ENCODE peak calls at places on chromosomes 11 and 22, in seven cellular contexts. One of them, this sample, is unnamed.

GRCh38 chr22:46317646-46318045 is 17.9 kb upstream of the TRMU start:
- DNase-seq in right cardiac atrium: no peak
- DNase-seq in transverse colon: no peak
- DNase-seq in A549: no peak
- DNase-seq in heart right ventricle: no peak
- DNase-seq in aorta: no peak
- DNase-seq in testis: no peak
- DNase-seq in this sample: no peak

GRCh38 chr11:236774-237767 is at the start of gene PSMD13:
- DNase-seq in transverse colon: peak; percentile 89
- DNase-seq in right cardiac atrium: peak; percentile 95
- DNase-seq in testis: peak; percentile 89
- DNase-seq in heart right ventricle: peak; percentile 87
- DNase-seq in A549: peak; percentile 93
- DNase-seq in aorta: peak; percentile 93
- DNase-seq in this sample: peak; percentile 88

GRCh38 chr22:40709752-40710413 is 30.6 kb downstream of the MCHR1 start:
- DNase-seq in testis: peak; percentile 49
- DNase-seq in A549: no peak
- DNase-seq in aorta: peak; percentile 55
- DNase-seq in right cardiac atrium: peak; percentile 88
- DNase-seq in transverse colon: peak; percentile 25
- DNase-seq in heart right ventricle: peak; percentile 38
- DNase-seq in this sample: no peak

GRCh38 chr11:132020001-132020400 is 649.6 kb downstream of the NTM start:
- DNase-seq in aorta: no peak
- DNase-seq in transverse colon: no peak
- DNase-seq in right cardiac atrium: no peak
- DNase-seq in heart right ventricle: no peak
- DNase-seq in testis: no peak
- DNase-seq in A549: no peak
- DNase-seq in this sample: no peak

GRCh38 chr11:123228489-123229163 is 33.6 kb upstream of the CLMP start:
- DNase-seq in transverse colon: no peak
- DNase-seq in heart right ventricle: no peak
- DNase-seq in right cardiac atrium: no peak
- DNase-seq in aorta: no peak
- DNase-seq in A549: no peak
- DNase-seq in testis: no peak
- DNase-seq in this sample: no peak

GRCh38 chr11:2777871-2778629 is 78.3 kb upstream of the KCNQ1OT1 start:
- DNase-seq in transverse colon: no peak
- DNase-seq in right cardiac atrium: peak; percentile 68
- DNase-seq in aorta: peak; percentile 44
- DNase-seq in testis: peak; percentile 17
- DNase-seq in heart right ventricle: no peak
- DNase-seq in A549: no peak
- DNase-seq in this sample: peak; percentile 32

GRCh38 chr22:23065495-23066122 is 4.7 kb upstream of the GNAZ start:
- DNase-seq in heart right ventricle: peak; percentile 0
- DNase-seq in aorta: peak; percentile 18
- DNase-seq in testis: peak; percentile 9
- DNase-seq in transverse colon: no peak
- DNase-seq in right cardiac atrium: no peak
- DNase-seq in A549: no peak
- DNase-seq in this sample: peak; percentile 10

GRCh38 chr22:37161442-37161841 is 11.7 kb upstream of the IL2RB start:
- DNase-seq in transverse colon: no peak
- DNase-seq in A549: peak; percentile 25
- DNase-seq in testis: peak; percentile 93
- DNase-seq in heart right ventricle: no peak
- DNase-seq in right cardiac atrium: no peak
- DNase-seq in aorta: no peak
- DNase-seq in this sample: no peak

GRCh38 chr22:17972385-17973181 is 51.8 kb downstream of the MICAL3 start:
- DNase-seq in aorta: peak; percentile 61
- DNase-seq in transverse colon: no peak
- DNase-seq in testis: no peak
- DNase-seq in right cardiac atrium: peak; percentile 77
- DNase-seq in heart right ventricle: peak; percentile 29
- DNase-seq in A549: peak; percentile 16
- DNase-seq in this sample: no peak

GRCh38 chr11:114819028-114819427 is 140.7 kb downstream of the NXPE2 start:
- DNase-seq in right cardiac atrium: no peak
- DNase-seq in transverse colon: no peak
- DNase-seq in aorta: no peak
- DNase-seq in testis: no peak
- DNase-seq in heart right ventricle: no peak
- DNase-seq in A549: no peak
- DNase-seq in this sample: no peak

GRCh38 chr11:121318848-121319834 is 26.6 kb downstream of the SC5D start:
- DNase-seq in A549: no peak
- DNase-seq in testis: no peak
- DNase-seq in right cardiac atrium: no peak
- DNase-seq in heart right ventricle: no peak
- DNase-seq in transverse colon: no peak
- DNase-seq in aorta: no peak
- DNase-seq in this sample: no peak

GRCh38 chr22:17336061-17336460 is 33.2 kb upstream of the CECR2 start:
- DNase-seq in aorta: no peak
- DNase-seq in testis: no peak
- DNase-seq in A549: no peak
- DNase-seq in right cardiac atrium: no peak
- DNase-seq in transverse colon: no peak
- DNase-seq in heart right ventricle: no peak
- DNase-seq in this sample: no peak

GRCh38 chr11:119842731-119843130 is 113.7 kb upstream of the NECTIN1 start:
- DNase-seq in right cardiac atrium: no peak
- DNase-seq in heart right ventricle: no peak
- DNase-seq in testis: no peak
- DNase-seq in aorta: no peak
- DNase-seq in transverse colon: no peak
- DNase-seq in A549: no peak
- DNase-seq in this sample: no peak

GRCh38 chr22:47205081-47205491 is 442.6 kb downstream of the TBC1D22A start:
- DNase-seq in heart right ventricle: no peak
- DNase-seq in testis: no peak
- DNase-seq in transverse colon: no peak
- DNase-seq in A549: no peak
- DNase-seq in right cardiac atrium: no peak
- DNase-seq in aorta: no peak
- DNase-seq in this sample: peak; percentile 19

GRCh38 chr11:119533462-119533861 is 110.5 kb upstream of the THY1 start:
- DNase-seq in transverse colon: no peak
- DNase-seq in A549: no peak
- DNase-seq in heart right ventricle: no peak
- DNase-seq in testis: no peak
- DNase-seq in aorta: no peak
- DNase-seq in right cardiac atrium: no peak
- DNase-seq in this sample: no peak

GRCh38 chr11:115924744-115925567 is 420.7 kb upstream of the CADM1 start:
- DNase-seq in testis: no peak
- DNase-seq in right cardiac atrium: no peak
- DNase-seq in transverse colon: no peak
- DNase-seq in heart right ventricle: no peak
- DNase-seq in A549: no peak
- DNase-seq in aorta: no peak
- DNase-seq in this sample: no peak

GRCh38 chr22:29596408-29596807 is 7.0 kb upstream of the NF2 start:
- DNase-seq in transverse colon: peak; percentile 34
- DNase-seq in testis: no peak
- DNase-seq in heart right ventricle: no peak
- DNase-seq in A549: no peak
- DNase-seq in right cardiac atrium: no peak
- DNase-seq in aorta: no peak
- DNase-seq in this sample: no peak

GRCh38 chr11:29336727-29337212 is 680.1 kb downstream of the KCNA4 start:
- DNase-seq in testis: no peak
- DNase-seq in right cardiac atrium: no peak
- DNase-seq in aorta: no peak
- DNase-seq in heart right ventricle: no peak
- DNase-seq in A549: no peak
- DNase-seq in transverse colon: no peak
- DNase-seq in this sample: no peak

GRCh38 chr11:100561325-100561724 is 125.8 kb upstream of the ARHGAP42 start:
- DNase-seq in heart right ventricle: no peak
- DNase-seq in testis: no peak
- DNase-seq in transverse colon: no peak
- DNase-seq in aorta: no peak
- DNase-seq in right cardiac atrium: no peak
- DNase-seq in A549: no peak
- DNase-seq in this sample: no peak

GRCh38 chr22:26461188-26461810 is 22.3 kb downstream of the HPS4 start:
- DNase-seq in aorta: peak; percentile 66
- DNase-seq in testis: peak; percentile 74
- DNase-seq in A549: peak; percentile 46
- DNase-seq in transverse colon: peak; percentile 64
- DNase-seq in right cardiac atrium: peak; percentile 83
- DNase-seq in heart right ventricle: peak; percentile 50
- DNase-seq in this sample: peak; percentile 71

GRCh38 chr22:21734540-21735197 is 925 bp downstream of the YPEL1 start:
- DNase-seq in A549: no peak
- DNase-seq in aorta: no peak
- DNase-seq in right cardiac atrium: no peak
- DNase-seq in testis: no peak
- DNase-seq in transverse colon: no peak
- DNase-seq in heart right ventricle: no peak
- DNase-seq in this sample: no peak

GRCh38 chr11:20415432-20415831 is 27.9 kb downstream of the PRMT3 start:
- DNase-seq in A549: no peak
- DNase-seq in heart right ventricle: no peak
- DNase-seq in testis: no peak
- DNase-seq in right cardiac atrium: no peak
- DNase-seq in aorta: no peak
- DNase-seq in transverse colon: no peak
- DNase-seq in this sample: no peak

GRCh38 chr11:62544521-62545436 is 1.8 kb downstream of the AHNAK start:
- DNase-seq in A549: peak; percentile 49
- DNase-seq in transverse colon: peak; percentile 68
- DNase-seq in heart right ventricle: peak; percentile 48
- DNase-seq in testis: no peak
- DNase-seq in right cardiac atrium: peak; percentile 81
- DNase-seq in aorta: peak; percentile 60
- DNase-seq in this sample: no peak

GRCh38 chr11:86761978-86762377 is 38.4 kb upstream of the PRSS23 start:
- DNase-seq in aorta: no peak
- DNase-seq in transverse colon: no peak
- DNase-seq in heart right ventricle: no peak
- DNase-seq in A549: no peak
- DNase-seq in testis: no peak
- DNase-seq in right cardiac atrium: no peak
- DNase-seq in this sample: no peak

GRCh38 chr11:79388201-79388600 is 52.6 kb downstream of the TENM4 start:
- DNase-seq in right cardiac atrium: no peak
- DNase-seq in heart right ventricle: no peak
- DNase-seq in testis: no peak
- DNase-seq in transverse colon: no peak
- DNase-seq in A549: no peak
- DNase-seq in aorta: no peak
- DNase-seq in this sample: no peak

GRCh38 chr11:134272381-134273316 is 3.5 kb upstream of the GLB1L3 start:
- DNase-seq in heart right ventricle: no peak
- DNase-seq in testis: no peak
- DNase-seq in right cardiac atrium: peak; percentile 78
- DNase-seq in aorta: no peak
- DNase-seq in A549: no peak
- DNase-seq in transverse colon: no peak
- DNase-seq in this sample: no peak

GRCh38 chr22:41940853-41941765 is 5.8 kb downstream of the CENPM start:
- DNase-seq in aorta: peak; percentile 90
- DNase-seq in A549: peak; percentile 59
- DNase-seq in heart right ventricle: peak; percentile 82
- DNase-seq in right cardiac atrium: peak; percentile 93
- DNase-seq in transverse colon: peak; percentile 92
- DNase-seq in testis: peak; percentile 88
- DNase-seq in this sample: peak; percentile 91

GRCh38 chr11:65055538-65055937 is 2.8 kb downstream of the NAALADL1 start:
- DNase-seq in A549: no peak
- DNase-seq in aorta: no peak
- DNase-seq in heart right ventricle: no peak
- DNase-seq in right cardiac atrium: no peak
- DNase-seq in transverse colon: no peak
- DNase-seq in testis: no peak
- DNase-seq in this sample: no peak
- H3K27ac ChIP-seq in A549: no peak overlapping the region
- H3K27ac ChIP-seq in aorta: no peak overlapping the region
- H3K27ac ChIP-seq in heart right ventricle: no peak overlapping the region
- H3K27ac ChIP-seq in right cardiac atrium: no peak overlapping the region
- H3K27ac ChIP-seq in transverse colon: no peak overlapping the region
- H3K27ac ChIP-seq in testis: no peak overlapping the region
- H3K27ac ChIP-seq in this sample: no peak overlapping the region

GRCh38 chr11:77884186-77884828 is 63.4 kb downstream of the AAMDC start:
- DNase-seq in aorta: no peak
- DNase-seq in right cardiac atrium: no peak
- DNase-seq in A549: no peak
- DNase-seq in transverse colon: no peak
- DNase-seq in heart right ventricle: no peak
- DNase-seq in testis: no peak
- DNase-seq in this sample: no peak
- H3K27ac ChIP-seq in aorta: no peak overlapping the region
- H3K27ac ChIP-seq in right cardiac atrium: no peak overlapping the region
- H3K27ac ChIP-seq in A549: no peak overlapping the region
- H3K27ac ChIP-seq in transverse colon: no peak overlapping the region
- H3K27ac ChIP-seq in heart right ventricle: no peak overlapping the region
- H3K27ac ChIP-seq in testis: no peak overlapping the region
- H3K27ac ChIP-seq in this sample: no peak overlapping the region

DNA sequence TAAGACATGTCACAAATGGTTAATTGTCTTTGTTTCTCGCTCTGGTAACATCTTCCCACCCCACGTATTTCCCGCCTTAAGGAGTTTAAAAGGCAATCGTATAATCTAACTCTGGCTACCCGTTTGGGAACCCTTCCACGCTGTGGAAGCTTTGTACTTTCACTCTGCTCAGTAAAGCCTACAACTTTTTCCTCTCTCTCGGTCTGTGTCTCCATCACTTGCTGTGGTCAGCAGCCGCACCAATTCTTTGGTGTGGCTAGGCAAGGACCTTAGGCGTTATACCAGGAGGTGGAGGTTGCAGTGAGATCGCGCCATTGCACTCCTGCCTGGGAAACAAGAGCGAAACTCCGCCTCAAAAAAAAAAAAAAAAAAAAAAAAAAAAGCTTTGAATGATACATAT is 1430.0 kb downstream of the LRRC4C start:
- DNase-seq in testis: peak; percentile 15
- DNase-seq in heart right ventricle: no peak
- DNase-seq in transverse colon: peak; percentile 10
- DNase-seq in aorta: no peak
- DNase-seq in A549: no peak
- DNase-seq in right cardiac atrium: no peak
- DNase-seq in this sample: peak; percentile 32
- H3K27ac ChIP-seq in testis: no peak overlapping the region
- H3K27ac ChIP-seq in heart right ventricle: no peak overlapping the region
- H3K27ac ChIP-seq in transverse colon: no peak overlapping the region
- H3K27ac ChIP-seq in aorta: no peak overlapping the region
- H3K27ac ChIP-seq in A549: no peak overlapping the region
- H3K27ac ChIP-seq in right cardiac atrium: no peak overlapping the region
- H3K27ac ChIP-seq in this sample: peak overlapping the region; percentile 35

DNA sequence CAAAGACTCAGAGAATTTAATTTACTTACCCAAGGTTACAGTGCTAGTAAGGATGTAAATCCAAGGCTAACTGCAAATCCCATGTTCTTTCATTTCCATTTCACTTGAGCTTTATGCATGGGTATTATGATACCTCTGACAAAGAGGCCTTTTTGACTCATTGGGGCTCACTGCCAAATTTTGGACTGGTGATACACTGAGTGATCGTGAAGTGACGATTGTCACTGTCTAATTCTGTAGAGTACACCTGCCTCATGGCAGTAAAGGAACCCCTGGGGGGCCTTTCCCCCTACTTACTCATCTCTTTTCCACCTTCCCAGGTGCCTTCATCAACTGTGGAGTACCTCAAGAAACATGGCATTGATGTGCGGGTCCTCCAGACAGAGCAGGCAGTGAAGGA is 50.9 kb downstream of the AAMDC start:
- DNase-seq in testis: no peak
- DNase-seq in transverse colon: no peak
- DNase-seq in right cardiac atrium: no peak
- DNase-seq in aorta: no peak
- DNase-seq in A549: no peak
- DNase-seq in heart right ventricle: no peak
- DNase-seq in this sample: no peak
- H3K27ac ChIP-seq in testis: no peak overlapping the region
- H3K27ac ChIP-seq in transverse colon: no peak overlapping the region
- H3K27ac ChIP-seq in right cardiac atrium: no peak overlapping the region
- H3K27ac ChIP-seq in aorta: no peak overlapping the region
- H3K27ac ChIP-seq in A549: no peak overlapping the region
- H3K27ac ChIP-seq in heart right ventricle: no peak overlapping the region
- H3K27ac ChIP-seq in this sample: no peak overlapping the region